ENCODE peak calls at places on chromosomes 13 and 19, in ten cellular contexts. G is stomach; S is GM23248; F is neural progenitor cell; X is fibroblast of lung; E is uterus; A is adipocyte; N is neuronal stem cell; Z is CD4-positive, alpha-beta memory T cell; J is bronchial epithelial cell. T is an unnamed sample.
A peak's percentile ranks its signal among the peaks of the same experiment; 100 is the strongest.

GRCh38 chr19:49767380-49767779 is 579 bp downstream of the AP2A1 start:
- DNase-seq in G (no peak), S (peak; percentile 48), F (peak; percentile 59), X (no peak), E (no peak), A (peak; percentile 55), N (no peak), Z (no peak), J (peak; percentile 5), T (no peak)

GRCh38 chr13:50511877-50512332 is 331.6 kb downstream of the DLEU7 start:
- DNase-seq in G (no peak), S (no peak), F (no peak), X (no peak), E (no peak), A (no peak), N (no peak), Z (peak; percentile 34), J (no peak), T (no peak)

GRCh38 chr13:73168993-73169401 is 110.2 kb downstream of the KLF5 start:
- DNase-seq in G (peak; percentile 29), S (peak; percentile 13), F (no peak), X (peak; percentile 86), E (no peak), A (peak; percentile 30), N (no peak), Z (no peak), J (peak; percentile 98), T (no peak)

GRCh38 chr13:27026396-27026795 is 145.2 kb downstream of the USP12 start:
- DNase-seq in G (no peak), S (no peak), F (no peak), X (no peak), E (no peak), A (no peak), N (no peak), Z (no peak), J (no peak), T (no peak)

GRCh38 chr19:10104665-10105221 is 1.4 kb upstream of the PPAN start:
- DNase-seq in G (no peak), S (no peak), F (no peak), X (no peak), E (no peak), A (no peak), N (no peak), Z (peak; percentile 92), J (no peak), T (no peak)

GRCh38 chr19:6730153-6730804 is 7.1 kb downstream of the GPR108 start:
- DNase-seq in G (peak; percentile 92), S (peak; percentile 46), F (peak; percentile 76), X (no peak), E (peak; percentile 53), A (no peak), N (no peak), Z (no peak), J (peak; percentile 52), T (no peak)

GRCh38 chr13:60733933-60734332 is 336.9 kb downstream of the TDRD3 start:
- DNase-seq in G (no peak), S (no peak), F (peak; percentile 17), X (no peak), E (no peak), A (no peak), N (no peak), Z (no peak), J (no peak), T (no peak)

GRCh38 chr13:19890030-19890429 is 26.6 kb upstream of the ZMYM5 start:
- DNase-seq in G (no peak), S (no peak), F (no peak), X (no peak), E (no peak), A (no peak), N (no peak), Z (no peak), J (no peak), T (no peak)

GRCh38 chr19:30757836-30758617 is 385.8 kb downstream of the ZNF536 start:
- DNase-seq in G (no peak), S (no peak), F (no peak), X (no peak), E (no peak), A (no peak), N (no peak), Z (no peak), J (no peak), T (no peak)

GRCh38 chr19:13959962-13960862 is 7.9 kb downstream of the DCAF15 start:
- DNase-seq in G (no peak), S (peak; percentile 40), F (peak; percentile 30), X (no peak), E (no peak), A (no peak), N (no peak), Z (no peak), J (no peak), T (no peak)

GRCh38 chr13:110388141-110388943 is 81.3 kb downstream of the COL4A2 start:
- DNase-seq in G (no peak), S (peak; percentile 75), F (no peak), X (peak; percentile 87), E (peak; percentile 83), A (peak; percentile 88), N (no peak), Z (no peak), J (peak; percentile 58), T (peak; percentile 78)

GRCh38 chr19:17873661-17874422 is 2.1 kb downstream of the SLC5A5 start:
- DNase-seq in G (peak; percentile 63), S (peak; percentile 69), F (peak; percentile 94), X (no peak), E (no peak), A (no peak), N (peak; percentile 72), Z (peak; percentile 71), J (peak; percentile 27), T (no peak)
- H3K4me3 ChIP-seq in G (peak overlapping the region; percentile 34), S (no peak overlapping the region), F (peak overlapping the region; percentile 60), X (no peak overlapping the region), E (no peak overlapping the region), A (no peak overlapping the region), N (peak overlapping the region; percentile 74), Z (no peak overlapping the region), J (no peak overlapping the region), T (no peak overlapping the region)

DNA sequence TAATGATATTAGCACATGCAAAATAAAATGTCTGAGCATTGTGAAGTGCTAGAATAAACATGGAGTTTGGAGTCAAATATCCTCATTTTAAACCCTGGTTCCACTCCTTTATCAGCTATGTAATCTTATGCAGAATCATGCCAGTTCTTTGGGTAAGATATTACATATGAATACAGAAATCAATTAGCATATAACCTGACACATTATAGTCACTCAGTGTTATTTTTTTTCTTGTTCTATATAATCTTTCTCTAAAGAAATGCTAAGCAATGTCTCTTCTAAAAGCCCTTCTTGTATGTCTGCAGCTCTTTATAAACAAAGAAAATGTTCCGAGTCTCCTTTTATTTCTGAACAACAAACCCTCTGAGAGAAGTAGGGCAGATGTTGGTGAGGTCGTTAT is 5.6 kb downstream of the CBY2 start:
- DNase-seq in G (no peak), S (no peak), F (no peak), X (no peak), E (no peak), A (no peak), N (no peak), Z (no peak), J (no peak), T (no peak)
- H3K4me3 ChIP-seq in G (no peak overlapping the region), S (no peak overlapping the region), F (no peak overlapping the region), X (no peak overlapping the region), E (no peak overlapping the region), A (no peak overlapping the region), N (no peak overlapping the region), Z (no peak overlapping the region), J (no peak overlapping the region), T (no peak overlapping the region)

DNA sequence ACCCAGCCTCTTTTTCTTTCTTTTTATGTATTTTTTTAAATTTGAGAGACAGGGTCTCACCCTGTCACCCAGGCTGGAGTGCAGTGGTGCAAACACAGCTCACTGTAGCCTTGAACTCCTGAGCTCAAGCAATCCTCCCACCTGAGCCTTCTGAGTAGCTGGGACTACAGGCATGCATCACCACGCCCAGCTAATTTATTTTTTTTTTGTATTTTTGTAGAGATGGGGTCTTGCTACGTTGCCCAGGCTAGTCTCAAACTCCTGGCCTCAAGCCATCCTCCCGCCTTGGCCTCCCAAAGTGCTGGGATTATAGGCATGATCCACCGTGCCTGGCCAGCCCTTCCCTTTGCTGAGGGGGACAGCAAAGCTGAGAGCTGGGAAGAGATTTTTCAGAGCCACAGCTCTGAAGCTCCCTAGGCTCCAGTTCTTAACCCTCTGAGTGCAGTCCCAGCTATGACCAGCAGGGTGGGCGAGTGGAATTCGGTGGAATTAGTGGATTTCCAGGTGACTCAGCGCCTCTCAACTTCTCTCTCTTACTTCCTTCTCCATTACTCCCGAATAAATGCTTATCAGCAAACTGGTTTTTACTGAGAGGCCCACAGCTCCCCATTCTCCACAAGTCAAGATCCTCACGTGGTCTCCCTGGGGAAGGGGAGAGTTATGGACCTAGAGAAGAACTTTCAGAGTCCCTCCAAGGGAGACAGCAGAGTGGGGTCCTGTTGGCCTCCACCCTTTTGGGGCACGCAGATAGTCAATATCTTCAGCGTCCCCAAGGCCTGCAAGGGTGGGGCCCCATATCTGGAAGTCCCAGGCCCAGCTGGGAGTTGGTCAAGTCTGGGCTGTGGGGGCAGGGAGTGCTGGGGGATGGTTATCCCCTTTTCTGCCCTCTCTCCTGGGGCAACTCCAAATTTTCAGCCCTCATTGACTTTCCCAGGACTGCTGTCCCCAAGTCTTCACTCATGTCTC is 1.2 kb downstream of the BLVRB start:
- DNase-seq in G (peak; percentile 92), S (peak; percentile 95), F (peak; percentile 81), X (peak; percentile 85), E (peak; percentile 89), A (peak; percentile 95), N (peak; percentile 73), Z (peak; percentile 63), J (peak; percentile 89), T (peak; percentile 56)
- H3K4me3 ChIP-seq in G (peak overlapping the region; percentile 60), S (peak overlapping the region; percentile 79), F (no peak overlapping the region), X (peak overlapping the region; percentile 87), E (peak overlapping the region; percentile 64), A (peak overlapping the region; percentile 82), N (no peak overlapping the region), Z (no peak overlapping the region), J (peak overlapping the region; percentile 81), T (peak overlapping the region; percentile 69)

GRCh38 chr19:4149518-4150288 is 3.7 kb upstream of the CREB3L3 start:
- DNase-seq in G (peak; percentile 37), S (no peak), F (no peak), X (no peak), E (no peak), A (no peak), N (no peak), Z (no peak), J (no peak), T (no peak)

GRCh38 chr19:4152241-4152998 is 1.0 kb upstream of the CREB3L3 start:
- DNase-seq in G (no peak), S (no peak), F (no peak), X (no peak), E (no peak), A (no peak), N (no peak), Z (no peak), J (no peak), T (no peak)

GRCh38 chr19:4151623-4152022 is 1.8 kb upstream of the CREB3L3 start:
- DNase-seq in G (no peak), S (no peak), F (no peak), X (no peak), E (no peak), A (no peak), N (no peak), Z (no peak), J (no peak), T (no peak)

GRCh38 chr19:4157164-4157563 is 3.7 kb downstream of the CREB3L3 start:
- DNase-seq in G (no peak), S (no peak), F (no peak), X (no peak), E (no peak), A (no peak), N (no peak), Z (no peak), J (no peak), T (no peak)

GRCh38 chr19:4154571-4155312 is 1.3 kb downstream of the CREB3L3 start:
- DNase-seq in G (no peak), S (no peak), F (no peak), X (no peak), E (no peak), A (no peak), N (no peak), Z (no peak), J (no peak), T (no peak)
- H3K4me3 ChIP-seq in G (no peak overlapping the region), S (no peak overlapping the region), F (no peak overlapping the region), X (no peak overlapping the region), E (no peak overlapping the region), A (no peak overlapping the region), N (peak overlapping the region; percentile 6), Z (no peak overlapping the region), J (no peak overlapping the region), T (no peak overlapping the region)